ENCODE peak calls at places on chromosomes 7 and 10, in eight cellular contexts. G is CD8-positive, alpha-beta memory T cell; J is hepatocyte; M is GM23248; R is HCT116; T is brain microvascular endothelial cell; B is AG04450; V is kidney. C is an unnamed sample.

GRCh38 chr7:55966851-55967250 is 2.5 kb downstream of the NIPSNAP2 start:
- DNase-seq in M (no peak), T (no peak), B (no peak), J (no peak), G (no peak), V (no peak), R (no peak), C (no peak)

GRCh38 chr10:16887565-16887964 is 70.3 kb upstream of the RSU1 start:
- DNase-seq in M (peak), T (peak), B (peak), R (no peak), V (no peak), J (no peak), G (no peak), C (no peak)

GRCh38 chr10:3354171-3354570 is 181.6 kb upstream of the PITRM1 start:
- DNase-seq in M (no peak), T (no peak), J (no peak), B (no peak), R (no peak), G (no peak), V (no peak), C (no peak)

GRCh38 chr10:30751678-30752331 is 122.3 kb upstream of the LYZL2 start:
- DNase-seq in V (no peak), T (peak), M (peak), B (peak), G (peak), R (peak), J (peak), C (peak)

GRCh38 chr10:82883588-82883987 is 1008.6 kb downstream of the NRG3 start:
- DNase-seq in M (peak), B (no peak), V (no peak), R (no peak), J (no peak), G (no peak), T (no peak), C (no peak)

GRCh38 chr7:15430191-15430590 is 131.6 kb downstream of the AGMO start:
- DNase-seq in R (no peak), B (no peak), V (no peak), M (no peak), T (no peak), G (no peak), J (no peak), C (no peak)

GRCh38 chr7:135300913-135301765 is 67.5 kb downstream of the STRA8 start:
- DNase-seq in J (no peak), R (no peak), M (peak), V (no peak), T (no peak), G (no peak), B (no peak), C (no peak)

GRCh38 chr7:127760436-127761031 is 108.5 kb downstream of the SND1 start:
- DNase-seq in V (no peak), R (no peak), J (no peak), M (no peak), T (no peak), G (no peak), B (no peak), C (no peak)

GRCh38 chr10:3126741-3127342 is 45.7 kb downstream of the PITRM1 start:
- DNase-seq in M (no peak), V (peak), B (no peak), J (peak), G (no peak), T (no peak), R (no peak), C (no peak)

GRCh38 chr7:152867482-152867833 is 107.9 kb downstream of the ACTR3B start:
- DNase-seq in J (no peak), B (no peak), V (no peak), G (no peak), T (no peak), M (no peak), R (no peak), C (no peak)

GRCh38 chr10:46550795-46551700 is 5.4 kb downstream of the GPRIN2 start:
- DNase-seq in V (peak), J (no peak), T (no peak), R (no peak), M (no peak), B (no peak), G (no peak), C (no peak)

GRCh38 chr10:27884185-27884630 is 114.7 kb downstream of the ODAD2 start:
- DNase-seq in M (no peak), R (no peak), G (no peak), J (no peak), V (no peak), T (no peak), B (no peak), C (no peak)
- H3K4me3 ChIP-seq in M (no peak), R (no peak), G (no peak), J (no peak), V (no peak), T (no peak), B (no peak), C (no peak)

DNA sequence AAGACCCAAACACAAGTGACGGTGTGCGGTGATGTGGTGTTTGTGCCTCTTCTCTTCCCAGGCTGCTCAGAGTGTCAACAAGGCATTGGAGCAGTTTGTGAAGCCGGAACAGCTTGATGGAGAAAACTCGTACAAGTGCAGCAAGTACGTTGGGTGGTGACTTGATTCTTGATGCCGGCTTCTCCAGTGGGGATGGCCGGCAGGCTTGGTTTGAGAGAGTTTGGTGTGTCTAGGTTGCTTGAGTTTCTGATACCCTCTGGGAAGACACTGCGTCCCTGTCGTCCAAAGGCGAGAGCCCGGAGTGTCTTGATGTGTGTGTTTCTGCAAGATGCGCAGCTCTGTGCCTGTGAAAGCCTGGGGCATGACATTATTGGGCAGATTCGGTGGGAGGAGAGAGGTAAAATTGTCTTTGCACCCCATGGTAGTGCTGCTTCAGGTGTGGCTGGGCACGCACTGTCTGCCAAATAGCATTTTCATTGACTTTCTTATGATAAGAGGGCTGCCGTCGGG is 111.8 kb downstream of the ANKRD61 start:
- DNase-seq in G (no peak), J (no peak), V (no peak), B (no peak), M (no peak), R (no peak), T (no peak), C (no peak)
- H3K27ac ChIP-seq in G (no peak), J (no peak), V (no peak), B (no peak), M (no peak), R (no peak), T (no peak), C (no peak)

DNA sequence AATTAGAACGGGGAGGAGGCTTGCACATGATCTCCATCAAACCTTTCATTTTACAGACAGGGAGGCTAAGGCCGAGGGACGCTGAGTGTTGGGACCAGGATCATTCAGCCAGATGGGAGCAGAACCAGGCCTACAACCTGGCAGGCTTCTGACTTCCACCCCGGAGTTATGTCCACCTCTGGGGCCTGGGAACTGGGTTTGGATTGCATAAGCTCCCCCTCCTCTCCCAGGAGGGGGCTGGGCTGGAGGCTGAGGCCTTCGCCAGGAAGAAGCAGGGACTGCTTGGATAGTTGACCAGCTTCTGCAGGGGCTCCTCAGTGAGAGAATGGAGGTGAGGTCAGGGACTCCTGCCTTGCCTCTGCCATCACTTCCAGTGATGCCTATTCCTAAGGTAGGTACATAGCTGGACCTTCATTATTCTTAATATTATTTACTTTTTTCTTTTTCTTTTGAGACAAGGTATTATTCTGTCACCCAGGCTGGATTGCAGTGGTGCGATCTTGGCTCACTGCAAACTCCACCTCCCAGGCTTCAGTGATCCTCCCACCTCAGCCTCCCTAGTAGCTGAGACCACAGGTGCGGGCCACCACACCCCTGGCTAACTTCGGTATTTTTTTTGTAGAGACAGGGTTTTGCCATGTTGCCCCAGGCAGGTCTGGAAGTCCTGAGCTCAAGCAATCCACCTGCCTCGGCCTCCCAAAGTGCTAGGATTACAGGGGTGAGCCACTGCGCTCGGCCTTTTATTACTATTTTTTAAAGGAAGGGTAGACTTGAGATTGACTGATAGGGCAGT is 1.3 kb downstream of the SNX10 start:
- DNase-seq in B (no peak), T (no peak), G (no peak), M (no peak), J (no peak), V (peak), R (no peak), C (no peak)
- H3K4me3 ChIP-seq in B (no peak), T (no peak), G (peak), M (no peak), J (no peak), V (peak), R (peak), C (no peak)

DNA sequence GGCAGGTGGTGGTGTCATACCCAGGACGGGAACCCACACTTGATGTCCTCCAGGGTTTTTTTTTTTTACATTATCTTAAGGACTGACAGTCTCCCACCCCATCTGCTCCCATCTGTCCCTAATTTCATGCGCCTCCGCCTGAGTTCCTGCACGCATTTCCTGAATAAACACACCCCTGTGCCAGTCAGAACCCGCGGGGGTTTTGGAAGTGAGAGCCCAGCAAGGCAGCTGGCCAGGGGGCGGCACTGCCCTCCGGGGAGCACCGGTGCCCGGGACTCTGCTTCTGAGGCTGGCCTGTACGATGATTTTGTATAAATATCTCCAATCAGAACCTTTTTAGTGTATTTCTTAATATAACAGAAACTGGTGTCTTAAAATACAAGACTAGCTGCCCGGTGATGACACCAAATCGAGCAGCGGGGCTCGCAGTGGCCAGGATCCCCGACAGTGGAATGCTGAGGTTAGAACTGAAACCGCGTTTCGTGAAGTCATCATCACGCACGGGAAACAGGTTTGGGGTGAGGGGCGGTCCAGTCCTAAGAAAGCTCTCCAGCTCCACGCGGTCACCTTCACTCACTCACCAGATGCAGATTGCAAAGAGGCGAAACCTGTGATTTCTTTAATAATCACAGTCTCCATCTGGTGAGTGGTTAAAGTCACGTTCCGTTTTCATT is 19.8 kb downstream of the BNIP3 start:
- DNase-seq in R (no peak), V (no peak), T (no peak), J (no peak), M (peak), G (no peak), B (no peak), C (no peak)
- H3K27ac ChIP-seq in R (no peak), V (no peak), T (no peak), J (no peak), M (peak), G (no peak), B (no peak), C (no peak)